ENCODE peak calls at places on chromosomes 5 and 9, in four cellular contexts. Q is MCF 10A, F is osteocyte, Z is NCI-H1105 treated with DMSO at 0.1 percent for 48 hours. I is an unnamed sample.

GRCh38 chr9:37215456-37216229 is 95.3 kb downstream of the ZCCHC7 start:
- DNase-seq in Q (peak), F (no peak), Z (no peak), I (no peak)

GRCh38 chr9:131739988-131740648 is at the start of gene RAPGEF1:
- DNase-seq in Q (peak), F (peak), Z (peak), I (peak)

GRCh38 chr9:135251331-135251761 is 163.9 kb downstream of the OLFM1 start:
- DNase-seq in Q (no peak), F (no peak), Z (no peak), I (no peak)

GRCh38 chr5:32071351-32071944 is 102.7 kb downstream of the GOLPH3 start:
- DNase-seq in Q (no peak), F (no peak), Z (no peak), I (no peak)

GRCh38 chr5:81006955-81007636 is 46.9 kb downstream of the RASGRF2 start:
- DNase-seq in Q (no peak), F (no peak), Z (no peak), I (no peak)

GRCh38 chr5:107672212-107673105 is 1.7 kb upstream of the EFNA5 start:
- DNase-seq in Q (peak), F (peak), Z (peak), I (peak)

GRCh38 chr5:27906911-27907590 is 868.7 kb upstream of the CDH9 start:
- DNase-seq in Q (peak), F (no peak), Z (no peak), I (no peak)

GRCh38 chr9:77598510-77598909 is 49.6 kb downstream of the GNA14 start:
- DNase-seq in Q (peak), F (no peak), Z (peak), I (no peak)

GRCh38 chr5:108061941-108062340 is 320.0 kb downstream of the FBXL17 start:
- DNase-seq in Q (peak), F (no peak), Z (no peak), I (no peak)

GRCh38 chr5:54990751-54991349 is 5.5 kb upstream of the ESM1 start:
- DNase-seq in Q (peak), F (no peak), Z (no peak), I (no peak)